ENCODE peak calls at places on chromosomes 12 and 14, in four cellular contexts. One of them, this sample, is unnamed.

GRCh38 chr14:51701956-51702355 is 50.2 kb downstream of the FRMD6 start:
- DNase-seq in skeletal muscle cell: no peak
- DNase-seq in HCT116: no peak
- DNase-seq in brain microvascular endothelial cell: no peak
- DNase-seq in this sample: no peak

GRCh38 chr12:17214910-17215309 is 608.9 kb upstream of the LMO3 start:
- DNase-seq in skeletal muscle cell: no peak
- DNase-seq in HCT116: no peak
- DNase-seq in brain microvascular endothelial cell: no peak
- DNase-seq in this sample: no peak

GRCh38 chr14:53564870-53565269 is 391.8 kb downstream of the BMP4 start:
- DNase-seq in HCT116: no peak
- DNase-seq in brain microvascular endothelial cell: no peak
- DNase-seq in skeletal muscle cell: no peak
- DNase-seq in this sample: no peak

GRCh38 chr14:37124617-37125016 is 47.8 kb downstream of the SLC25A21 start:
- DNase-seq in brain microvascular endothelial cell: no peak
- DNase-seq in HCT116: no peak
- DNase-seq in skeletal muscle cell: no peak
- DNase-seq in this sample: no peak

GRCh38 chr14:70189678-70190077 is 927 bp upstream of the SLC8A3 start:
- DNase-seq in brain microvascular endothelial cell: no peak
- DNase-seq in skeletal muscle cell: no peak
- DNase-seq in HCT116: no peak
- DNase-seq in this sample: peak

GRCh38 chr12:101875112-101875961 is 2.0 kb upstream of the DRAM1 start:
- DNase-seq in brain microvascular endothelial cell: peak
- DNase-seq in HCT116: no peak
- DNase-seq in skeletal muscle cell: no peak
- DNase-seq in this sample: no peak

GRCh38 chr12:103181366-103182152 is 224.1 kb downstream of the ASCL1 start:
- DNase-seq in skeletal muscle cell: no peak
- DNase-seq in brain microvascular endothelial cell: no peak
- DNase-seq in HCT116: no peak
- DNase-seq in this sample: no peak

GRCh38 chr14:100693877-100694578 is 32.7 kb upstream of the DLK1 start:
- DNase-seq in skeletal muscle cell: no peak
- DNase-seq in HCT116: no peak
- DNase-seq in brain microvascular endothelial cell: no peak
- DNase-seq in this sample: no peak

GRCh38 chr12:78571953-78572352 is 292.6 kb upstream of the SYT1 start:
- DNase-seq in brain microvascular endothelial cell: no peak
- DNase-seq in HCT116: no peak
- DNase-seq in skeletal muscle cell: no peak
- DNase-seq in this sample: no peak

GRCh38 chr12:58554522-58555157 is 365.7 kb downstream of the LRIG3 start:
- DNase-seq in HCT116: no peak
- DNase-seq in brain microvascular endothelial cell: no peak
- DNase-seq in skeletal muscle cell: no peak
- DNase-seq in this sample: no peak

GRCh38 chr14:68520637-68521556 is 272.0 kb downstream of the ZFP36L1 start:
- DNase-seq in HCT116: peak
- DNase-seq in brain microvascular endothelial cell: no peak
- DNase-seq in skeletal muscle cell: no peak
- DNase-seq in this sample: peak

DNA sequence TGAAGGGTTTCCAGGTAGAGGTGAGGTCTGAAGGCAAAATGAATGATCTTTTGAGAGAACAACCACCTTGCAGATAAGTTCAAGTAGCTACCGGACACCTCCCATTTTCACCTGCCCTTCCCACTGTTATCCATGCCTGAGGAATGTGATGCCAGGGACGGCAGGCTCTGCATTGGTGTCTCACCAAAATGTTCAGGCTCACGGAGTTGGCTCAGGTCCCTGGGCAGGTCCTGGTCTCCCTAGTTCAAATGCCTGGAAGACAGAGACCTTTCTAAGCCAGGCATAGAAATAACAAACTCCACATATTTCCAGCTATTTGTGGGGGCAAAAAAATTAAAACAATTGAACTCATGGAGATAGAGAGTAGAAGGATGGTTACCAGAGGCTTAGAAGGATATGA is 36.0 kb downstream of the TMEM63C start:
- DNase-seq in brain microvascular endothelial cell: no peak
- DNase-seq in skeletal muscle cell: no peak
- DNase-seq in HCT116: no peak
- DNase-seq in this sample: no peak
- H3K4me3 ChIP-seq in brain microvascular endothelial cell: no peak
- H3K4me3 ChIP-seq in skeletal muscle cell: no peak
- H3K4me3 ChIP-seq in HCT116: no peak
- H3K4me3 ChIP-seq in this sample: no peak

GRCh38 chr14:95446470-95446869 is 70.0 kb downstream of the SYNE3 start:
- DNase-seq in skeletal muscle cell: no peak
- DNase-seq in brain microvascular endothelial cell: no peak
- DNase-seq in HCT116: no peak
- DNase-seq in this sample: peak
- H3K4me3 ChIP-seq in skeletal muscle cell: no peak
- H3K4me3 ChIP-seq in brain microvascular endothelial cell: no peak
- H3K4me3 ChIP-seq in HCT116: no peak
- H3K4me3 ChIP-seq in this sample: no peak

GRCh38 chr14:73465833-73466532 is 7.6 kb upstream of the NUMB start:
- DNase-seq in skeletal muscle cell: no peak
- DNase-seq in HCT116: no peak
- DNase-seq in brain microvascular endothelial cell: no peak
- DNase-seq in this sample: no peak
- H3K4me3 ChIP-seq in skeletal muscle cell: no peak
- H3K4me3 ChIP-seq in HCT116: no peak
- H3K4me3 ChIP-seq in brain microvascular endothelial cell: no peak
- H3K4me3 ChIP-seq in this sample: no peak

GRCh38 chr14:93879362-93879983 is 47.7 kb upstream of the FAM181A start:
- DNase-seq in brain microvascular endothelial cell: no peak
- DNase-seq in skeletal muscle cell: no peak
- DNase-seq in HCT116: no peak
- DNase-seq in this sample: peak
- H3K4me3 ChIP-seq in brain microvascular endothelial cell: no peak
- H3K4me3 ChIP-seq in skeletal muscle cell: no peak
- H3K4me3 ChIP-seq in HCT116: no peak
- H3K4me3 ChIP-seq in this sample: no peak

This sample was measured in H7.